ENCODE peak calls at places on chromosomes 11 and 22, in six cellular contexts. P is activated T-helper 1 cell treated with anti-CD3 and anti-CD28 coated beads, Interleukin-12 subunit alpha, Interleukin-12 subunit beta, Interleukin-2, Interleukin-4 antibody, amounts not matched to agents 30 ng/mL and 10 ng/mL and 1 ng/mL, durations not matched to agents 14 hours and 24 hours and 36 hours; V is ACHN; J is naive thymus-derived CD4-positive, alpha-beta T cell; M is transverse colon; G is GM13977. A is an unnamed sample.
A peak's percentile ranks its signal among the peaks of the same experiment; 100 is the strongest.

GRCh38 chr11:77042111-77042726 is 8.0 kb downstream of the B3GNT6 start:
- DNase-seq in P (no peak), V (no peak), J (no peak), M (no peak), G (no peak), A (no peak)

GRCh38 chr22:35598396-35598710 is 18.8 kb downstream of the MB start:
- DNase-seq in P (no peak), V (no peak), J (no peak), M (no peak), G (no peak), A (no peak)

GRCh38 chr11:102138677-102139076 is 28.4 kb downstream of the YAP1 start:
- DNase-seq in P (no peak), V (peak; percentile 8), J (no peak), M (no peak), G (no peak), A (no peak)

GRCh38 chr11:80327971-80328614 is 887.3 kb upstream of the TENM4 start:
- DNase-seq in P (no peak), V (no peak), J (no peak), M (no peak), G (no peak), A (no peak)

GRCh38 chr22:27784099-27784446 is 17.5 kb downstream of the MN1 start:
- DNase-seq in P (no peak), V (no peak), J (no peak), M (no peak), G (no peak), A (no peak)

GRCh38 chr11:269146-269890 is 8.9 kb upstream of the NLRP6 start:
- DNase-seq in P (peak; percentile 53), V (no peak), J (peak; percentile 89), M (no peak), G (peak; percentile 76), A (no peak)

GRCh38 chr11:82775736-82776346 is 42.2 kb upstream of the FAM181B start:
- DNase-seq in P (peak; percentile 21), V (peak; percentile 58), J (peak; percentile 24), M (peak; percentile 40), G (peak; percentile 53), A (peak; percentile 37)

GRCh38 chr22:41524283-41524682 is 20.0 kb downstream of the POLR3H start:
- DNase-seq in P (no peak), V (no peak), J (no peak), M (peak; percentile 59), G (no peak), A (no peak)

GRCh38 chr22:22685586-22685985 is 41.2 kb downstream of the GGTLC2 start:
- DNase-seq in P (no peak), V (no peak), J (no peak), M (no peak), G (no peak), A (no peak)

GRCh38 chr11:127050141-127050632 is 49.6 kb upstream of the KIRREL3 start:
- DNase-seq in P (no peak), V (no peak), J (no peak), M (no peak), G (no peak), A (no peak)

GRCh38 chr11:27215471-27216267 is 147.3 kb downstream of the CCDC34 start:
- DNase-seq in P (no peak), V (no peak), J (no peak), M (no peak), G (no peak), A (no peak)

GRCh38 chr11:48366365-48366764 is at the start of gene OR4C5:
- DNase-seq in P (no peak), V (no peak), J (no peak), M (no peak), G (no peak), A (no peak)

GRCh38 chr11:69707156-69707555 is 3.3 kb upstream of the FGF19 start:
- DNase-seq in P (no peak), V (no peak), J (no peak), M (no peak), G (no peak), A (peak; percentile 15)

GRCh38 chr22:49440931-49441330 is 386.7 kb downstream of the BRD1 start:
- DNase-seq in P (no peak), V (no peak), J (no peak), M (no peak), G (no peak), A (no peak)

GRCh38 chr11:44256673-44257291 is 53.2 kb downstream of the ALX4 start:
- DNase-seq in P (no peak), V (no peak), J (no peak), M (no peak), G (no peak), A (no peak)

GRCh38 chr11:44305149-44305642 is 4.7 kb downstream of the ALX4 start:
- DNase-seq in P (no peak), V (no peak), J (no peak), M (no peak), G (no peak), A (no peak)

GRCh38 chr22:19717691-19718254 is 3.5 kb downstream of the SEPTIN5 start:
- DNase-seq in P (peak; percentile 79), V (peak; percentile 57), J (peak; percentile 88), M (peak; percentile 77), G (peak; percentile 96), A (peak; percentile 52)

GRCh38 chr11:12882670-12883069 is 126.4 kb upstream of the RASSF10 start:
- DNase-seq in P (no peak), V (no peak), J (no peak), M (no peak), G (no peak), A (no peak)

GRCh38 chr22:24133187-24133965 is 47.9 kb upstream of the SUSD2 start:
- DNase-seq in P (no peak), V (no peak), J (peak; percentile 60), M (no peak), G (no peak), A (no peak)

GRCh38 chr11:41622707-41623359 is 163.4 kb upstream of the LRRC4C start:
- DNase-seq in P (no peak), V (no peak), J (no peak), M (no peak), G (no peak), A (no peak)

GRCh38 chr22:41226728-41227655 is 13.7 kb downstream of the CHADL start:
- DNase-seq in P (no peak), V (no peak), J (no peak), M (no peak), G (no peak), A (no peak)

GRCh38 chr22:27110985-27111451 is 453.6 kb downstream of the MIAT start:
- DNase-seq in P (no peak), V (peak; percentile 82), J (no peak), M (no peak), G (no peak), A (no peak)

GRCh38 chr11:126072821-126073594 is 10.3 kb upstream of the CDON start:
- DNase-seq in P (no peak), V (no peak), J (no peak), M (no peak), G (no peak), A (no peak)

GRCh38 chr11:31995031-31995430 is 95.8 kb upstream of the RCN1 start:
- DNase-seq in P (no peak), V (no peak), J (no peak), M (no peak), G (no peak), A (no peak)

GRCh38 chr22:37403267-37403960 is 23.9 kb downstream of the ELFN2 start:
- DNase-seq in P (no peak), V (no peak), J (no peak), M (no peak), G (no peak), A (no peak)

GRCh38 chr22:26404851-26405357 is 24.2 kb upstream of the ASPHD2 start:
- DNase-seq in P (no peak), V (no peak), J (no peak), M (no peak), G (no peak), A (no peak)

GRCh38 chr11:15109602-15110001 is 5.1 kb upstream of the INSC start:
- DNase-seq in P (no peak), V (no peak), J (no peak), M (no peak), G (no peak), A (no peak)

GRCh38 chr11:117037952-117038350 is 60.3 kb downstream of the SIK3 start:
- DNase-seq in P (no peak), V (no peak), J (no peak), M (no peak), G (no peak), A (no peak)

GRCh38 chr11:71418643-71419042 is 29.6 kb downstream of the DHCR7 start:
- DNase-seq in P (no peak), V (no peak), J (no peak), M (peak; percentile 15), G (peak; percentile 45), A (no peak)

A was measured in COR-L47.